ENCODE peak calls at places on chromosomes 6 and 20, in six cellular contexts. D is IMR-90, X is HCT116, Y is GM12878, L is HepG2, A is H1. F is an unnamed sample.

GRCh38 chr6:112033824-112034223 is 20.1 kb upstream of the CCN6 start:
- DNase-seq in X (no peak), L (no peak), D (no peak), Y (no peak), A (no peak), F (no peak)

GRCh38 chr6:7216941-7217621 is 95.9 kb downstream of the SSR1 start:
- DNase-seq in D (no peak), X (no peak), L (no peak), A (no peak), Y (no peak), F (no peak)

GRCh38 chr20:10802201-10802600 is 128.4 kb upstream of the JAG1 start:
- DNase-seq in Y (no peak), A (no peak), D (peak), X (no peak), L (no peak), F (no peak)

GRCh38 chr20:62413896-62414481 is 6.9 kb upstream of the CABLES2 start:
- DNase-seq in L (no peak), X (no peak), Y (no peak), D (no peak), A (no peak), F (no peak)

GRCh38 chr20:20024942-20025341 is 7.8 kb downstream of the NAA20 start:
- DNase-seq in D (peak), L (no peak), X (no peak), Y (no peak), A (no peak), F (no peak)

GRCh38 chr20:24672886-24673677 is 203.7 kb downstream of the SYNDIG1 start:
- DNase-seq in A (no peak), L (no peak), X (no peak), Y (no peak), D (peak), F (no peak)

GRCh38 chr6:140462495-140463311 is 1088.3 kb upstream of the CITED2 start:
- DNase-seq in D (peak), A (no peak), X (peak), Y (no peak), L (no peak), F (peak)

GRCh38 chr20:36541227-36542018 is at the start of gene MYL9:
- DNase-seq in X (no peak), Y (no peak), L (no peak), A (no peak), D (peak), F (peak)

GRCh38 chr20:36384022-36384619 is 78.0 kb downstream of the DLGAP4 start:
- DNase-seq in A (peak), D (peak), L (peak), Y (no peak), X (peak), F (peak)

GRCh38 chr6:158854214-158855101 is 35.3 kb upstream of the EZR start:
- DNase-seq in L (peak), X (no peak), D (peak), A (no peak), Y (no peak), F (peak)
- H3K9ac ChIP-seq in L (no peak), X (peak), D (no peak), A (peak), Y (no peak), F (peak)

DNA sequence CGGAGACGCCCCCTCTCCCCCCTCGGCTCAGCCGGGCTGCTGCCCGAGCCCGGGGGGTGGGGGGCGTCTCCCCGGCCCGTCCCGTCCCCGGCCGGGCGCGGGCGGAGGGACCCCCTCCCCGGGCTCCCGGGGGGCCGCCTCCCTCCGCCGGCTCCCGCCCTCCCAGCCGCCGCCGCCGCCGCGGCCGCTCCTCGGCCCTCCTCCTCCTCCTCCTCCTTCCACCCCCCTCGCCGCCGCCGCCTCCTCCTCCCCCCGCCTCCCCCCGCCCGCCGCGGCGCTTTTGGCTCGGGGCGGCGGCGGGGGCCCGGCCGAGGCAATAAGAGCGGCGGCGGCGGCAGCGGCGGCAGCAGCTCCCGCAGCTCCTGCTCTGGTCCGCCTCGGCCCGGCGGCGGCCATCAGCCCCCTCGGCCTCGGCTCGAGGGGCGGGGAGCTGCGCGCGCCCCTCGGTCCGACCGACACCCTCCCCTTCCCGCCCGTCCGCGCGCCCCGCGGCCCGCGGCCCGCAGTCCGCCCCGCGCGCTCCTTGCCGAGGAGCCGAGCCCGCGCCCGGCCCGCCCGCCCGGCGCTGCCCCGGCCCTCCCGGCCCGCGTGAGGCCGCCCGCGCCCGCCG is 38.7 kb downstream of the GNAS start:
- DNase-seq in L (no peak), A (no peak), D (peak), Y (no peak), X (no peak), F (no peak)
- TF ChIP-seq POLR2A in L (peak), A (no peak), D (peak), Y (peak), X (peak), F (peak)

DNA sequence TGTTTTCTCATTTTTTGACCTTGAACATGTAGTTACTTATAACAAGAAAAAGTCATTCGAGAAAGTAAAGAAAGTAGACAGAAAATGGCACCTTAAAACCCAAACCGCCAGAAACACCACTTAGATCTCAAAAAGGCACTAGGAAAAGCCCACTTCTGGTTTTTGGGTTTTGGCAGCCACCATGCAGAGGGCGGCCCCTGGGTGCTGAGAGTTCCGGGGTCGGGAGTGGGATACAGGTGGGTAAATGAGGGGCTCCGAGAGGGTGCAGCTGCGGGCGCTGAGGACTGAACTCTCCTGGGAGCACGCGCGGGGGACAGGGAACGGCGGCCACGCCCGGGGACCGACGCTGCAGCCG is 49.2 kb downstream of the TMEM242 start:
- DNase-seq in L (no peak), Y (no peak), A (no peak), X (no peak), D (no peak), F (no peak)
- H3K9ac ChIP-seq in L (peak), Y (peak), A (no peak), X (peak), D (peak), F (peak)

DNA sequence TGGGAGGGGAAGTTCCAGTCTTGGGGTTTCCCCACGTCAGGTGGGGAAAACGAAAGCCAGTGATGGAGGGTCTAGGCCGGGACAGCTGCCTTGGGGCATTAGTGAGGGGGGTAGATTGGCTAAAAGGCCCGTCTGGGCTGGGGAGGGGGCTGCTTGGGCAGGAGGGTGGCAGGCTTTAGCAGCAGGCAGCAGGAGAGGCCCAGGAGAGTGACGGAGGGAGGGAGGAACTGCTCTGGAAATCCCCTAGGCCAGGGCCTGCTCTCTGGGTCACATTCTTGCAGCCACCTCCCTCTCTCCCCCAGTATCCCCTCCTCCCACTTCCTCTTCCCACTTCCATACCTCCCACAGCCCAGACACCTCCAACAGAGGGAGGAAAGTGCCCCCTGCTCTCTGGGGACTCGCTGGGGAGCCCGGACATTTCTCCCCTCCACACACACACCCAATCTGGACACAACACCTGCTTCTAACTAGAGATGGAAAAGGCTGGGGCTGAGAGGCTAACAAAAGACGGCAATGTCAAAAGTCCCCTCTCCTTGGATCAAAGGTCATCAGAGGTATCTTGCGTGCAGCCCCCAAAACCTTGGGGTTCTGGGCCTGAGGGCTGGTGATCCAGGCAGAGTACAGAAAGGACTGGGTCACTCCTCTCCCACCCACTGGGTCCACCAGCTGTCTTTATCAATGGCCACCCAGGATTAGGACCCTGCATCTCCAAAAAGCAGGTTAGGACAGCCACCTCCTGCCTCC is 1.8 kb downstream of the NFKBIE start:
- DNase-seq in Y (no peak), X (no peak), D (peak), L (no peak), A (no peak), F (peak)
- TF ChIP-seq POLR2A in Y (no peak), X (no peak), D (no peak), L (no peak), A (no peak), F (no peak)